ENCODE peak calls at places on chromosomes 1 and 21, in nine cellular contexts. One of them, this sample, is unnamed. For H3K4me1, the result is how much of the 10 kb centered on the place peaks cover.

GRCh38 chr21:33402011-33402979 is 918 bp upstream of the IFNGR2 start:
- DNase-seq in Panc1: no peak
- DNase-seq in right cardiac atrium: peak
- DNase-seq in PC-9: no peak
- DNase-seq in tibial nerve: peak
- DNase-seq in DND-41: peak
- DNase-seq in psoas muscle: peak
- DNase-seq in GM23248: peak
- DNase-seq in left ventricle myocardium inferior: peak
- DNase-seq in this sample: no peak

GRCh38 chr1:6199298-6200187 is at the start of gene RPL22:
- DNase-seq in Panc1: peak
- DNase-seq in right cardiac atrium: peak
- DNase-seq in PC-9: peak
- DNase-seq in tibial nerve: peak
- DNase-seq in DND-41: peak
- DNase-seq in psoas muscle: peak
- DNase-seq in GM23248: peak
- DNase-seq in left ventricle myocardium inferior: peak
- DNase-seq in this sample: peak

GRCh38 chr1:166165661-166166399 is 971 bp downstream of the FAM78B start:
- DNase-seq in Panc1: no peak
- DNase-seq in right cardiac atrium: peak
- DNase-seq in PC-9: no peak
- DNase-seq in tibial nerve: peak
- DNase-seq in DND-41: no peak
- DNase-seq in psoas muscle: peak
- DNase-seq in GM23248: peak
- DNase-seq in left ventricle myocardium inferior: no peak
- DNase-seq in this sample: peak

GRCh38 chr1:111971396-111971795 is 18.1 kb downstream of the KCND3 start:
- DNase-seq in Panc1: no peak
- DNase-seq in right cardiac atrium: no peak
- DNase-seq in PC-9: no peak
- DNase-seq in tibial nerve: no peak
- DNase-seq in DND-41: no peak
- DNase-seq in psoas muscle: no peak
- DNase-seq in GM23248: no peak
- DNase-seq in left ventricle myocardium inferior: no peak
- DNase-seq in this sample: no peak

GRCh38 chr1:119686661-119687060 is 25.1 kb upstream of the PHGDH start:
- DNase-seq in Panc1: no peak
- DNase-seq in right cardiac atrium: no peak
- DNase-seq in PC-9: peak
- DNase-seq in tibial nerve: no peak
- DNase-seq in DND-41: no peak
- DNase-seq in psoas muscle: no peak
- DNase-seq in GM23248: peak
- DNase-seq in left ventricle myocardium inferior: no peak
- DNase-seq in this sample: no peak

GRCh38 chr1:72568113-72568512 is 285.8 kb upstream of the NEGR1 start:
- DNase-seq in Panc1: no peak
- DNase-seq in right cardiac atrium: no peak
- DNase-seq in PC-9: peak
- DNase-seq in tibial nerve: no peak
- DNase-seq in DND-41: no peak
- DNase-seq in psoas muscle: no peak
- DNase-seq in GM23248: no peak
- DNase-seq in left ventricle myocardium inferior: no peak
- DNase-seq in this sample: no peak

GRCh38 chr21:27645285-27645684 is 678.4 kb upstream of the ADAMTS5 start:
- DNase-seq in Panc1: no peak
- DNase-seq in right cardiac atrium: no peak
- DNase-seq in PC-9: no peak
- DNase-seq in tibial nerve: no peak
- DNase-seq in DND-41: no peak
- DNase-seq in psoas muscle: no peak
- DNase-seq in GM23248: peak
- DNase-seq in left ventricle myocardium inferior: no peak
- DNase-seq in this sample: no peak

GRCh38 chr1:18875107-18875795 is 15.8 kb upstream of the TAS1R2 start:
- DNase-seq in Panc1: peak
- DNase-seq in right cardiac atrium: peak
- DNase-seq in PC-9: peak
- DNase-seq in tibial nerve: peak
- DNase-seq in DND-41: peak
- DNase-seq in psoas muscle: peak
- DNase-seq in GM23248: peak
- DNase-seq in left ventricle myocardium inferior: peak
- DNase-seq in this sample: peak

GRCh38 chr1:214700381-214700780 is 97.4 kb downstream of the CENPF start:
- DNase-seq in Panc1: no peak
- DNase-seq in right cardiac atrium: no peak
- DNase-seq in PC-9: no peak
- DNase-seq in tibial nerve: no peak
- DNase-seq in DND-41: no peak
- DNase-seq in psoas muscle: no peak
- DNase-seq in GM23248: no peak
- DNase-seq in left ventricle myocardium inferior: no peak
- DNase-seq in this sample: no peak

GRCh38 chr1:210233495-210234253 is 1.1 kb downstream of the SERTAD4 start:
- DNase-seq in Panc1: no peak
- DNase-seq in right cardiac atrium: peak
- DNase-seq in PC-9: peak
- DNase-seq in tibial nerve: no peak
- DNase-seq in DND-41: no peak
- DNase-seq in psoas muscle: no peak
- DNase-seq in GM23248: peak
- DNase-seq in left ventricle myocardium inferior: peak
- DNase-seq in this sample: no peak
- H3K4me1 ChIP-seq in Panc1: under half
- H3K4me1 ChIP-seq in right cardiac atrium: under half
- H3K4me1 ChIP-seq in PC-9: under half
- H3K4me1 ChIP-seq in tibial nerve: under half
- H3K4me1 ChIP-seq in DND-41: under half
- H3K4me1 ChIP-seq in psoas muscle: under half
- H3K4me1 ChIP-seq in GM23248: under half
- H3K4me1 ChIP-seq in left ventricle myocardium inferior: half or more
- H3K4me1 ChIP-seq in this sample: under half

GRCh38 chr1:31588751-31589515 is 12.6 kb downstream of the TINAGL1 start:
- DNase-seq in Panc1: no peak
- DNase-seq in right cardiac atrium: peak
- DNase-seq in PC-9: peak
- DNase-seq in tibial nerve: no peak
- DNase-seq in DND-41: no peak
- DNase-seq in psoas muscle: peak
- DNase-seq in GM23248: peak
- DNase-seq in left ventricle myocardium inferior: peak
- DNase-seq in this sample: no peak
- H3K27ac ChIP-seq in Panc1: peak
- H3K27ac ChIP-seq in right cardiac atrium: peak
- H3K27ac ChIP-seq in PC-9: peak
- H3K27ac ChIP-seq in tibial nerve: peak
- H3K27ac ChIP-seq in DND-41: no peak
- H3K27ac ChIP-seq in psoas muscle: peak
- H3K27ac ChIP-seq in GM23248: no peak
- H3K27ac ChIP-seq in left ventricle myocardium inferior: peak
- H3K27ac ChIP-seq in this sample: no peak

GRCh38 chr21:20877976-20878375 is 120.2 kb upstream of the NCAM2 start:
- DNase-seq in Panc1: no peak
- DNase-seq in right cardiac atrium: no peak
- DNase-seq in PC-9: no peak
- DNase-seq in tibial nerve: no peak
- DNase-seq in DND-41: no peak
- DNase-seq in psoas muscle: no peak
- DNase-seq in GM23248: no peak
- DNase-seq in left ventricle myocardium inferior: no peak
- DNase-seq in this sample: no peak

GRCh38 chr21:20882462-20883415 is 115.5 kb upstream of the NCAM2 start:
- DNase-seq in Panc1: peak
- DNase-seq in right cardiac atrium: no peak
- DNase-seq in PC-9: peak
- DNase-seq in tibial nerve: peak
- DNase-seq in DND-41: peak
- DNase-seq in psoas muscle: no peak
- DNase-seq in GM23248: peak
- DNase-seq in left ventricle myocardium inferior: no peak
- DNase-seq in this sample: no peak
- H3K4me3 ChIP-seq in Panc1: no peak
- H3K4me3 ChIP-seq in right cardiac atrium: no peak
- H3K4me3 ChIP-seq in PC-9: no peak
- H3K4me3 ChIP-seq in tibial nerve: no peak
- H3K4me3 ChIP-seq in DND-41: no peak
- H3K4me3 ChIP-seq in psoas muscle: no peak
- H3K4me3 ChIP-seq in GM23248: no peak
- H3K4me3 ChIP-seq in left ventricle myocardium inferior: no peak
- H3K4me3 ChIP-seq in this sample: no peak

GRCh38 chr1:167669209-167670139 is 39.4 kb downstream of the RCSD1 start:
- DNase-seq in Panc1: no peak
- DNase-seq in right cardiac atrium: no peak
- DNase-seq in PC-9: no peak
- DNase-seq in tibial nerve: no peak
- DNase-seq in DND-41: no peak
- DNase-seq in psoas muscle: peak
- DNase-seq in GM23248: no peak
- DNase-seq in left ventricle myocardium inferior: no peak
- DNase-seq in this sample: no peak
- H3K4me1 ChIP-seq in Panc1: under half
- H3K4me1 ChIP-seq in right cardiac atrium: under half
- H3K4me1 ChIP-seq in PC-9: under half
- H3K4me1 ChIP-seq in tibial nerve: under half
- H3K4me1 ChIP-seq in DND-41: under half
- H3K4me1 ChIP-seq in psoas muscle: half or more
- H3K4me1 ChIP-seq in GM23248: under half
- H3K4me1 ChIP-seq in left ventricle myocardium inferior: half or more
- H3K4me1 ChIP-seq in this sample: half or more

This sample was measured in CD4-positive, alpha-beta memory T cell.